ENCODE peak calls at places on chromosomes 1 and 21, in six cellular contexts. A, N, Q, W, X and T are unnamed samples.

GRCh38 chr1:91864017-91864700 is 21.8 kb downstream of the TGFBR3 start:
- DNase-seq in W (no peak), N (no peak), Q (no peak), X (no peak), A (no peak), T (no peak)

GRCh38 chr1:66443793-66444192 is 90.2 kb upstream of the SGIP1 start:
- DNase-seq in W (no peak), Q (no peak), X (no peak), N (no peak), A (no peak), T (no peak)

GRCh38 chr21:18245493-18245967 is 897 bp downstream of the CHODL start:
- DNase-seq in X (no peak), Q (no peak), W (no peak), N (peak), A (no peak), T (no peak)

GRCh38 chr1:109269981-109270622 is 12.8 kb downstream of the PSRC1 start:
- DNase-seq in X (no peak), Q (no peak), A (no peak), N (no peak), W (no peak), T (no peak)

GRCh38 chr1:212669600-212669999 is 30.0 kb downstream of the BATF3 start:
- DNase-seq in N (no peak), W (no peak), A (no peak), X (no peak), Q (no peak), T (no peak)

GRCh38 chr1:203593723-203594122 is 32.9 kb upstream of the ATP2B4 start:
- DNase-seq in X (no peak), A (peak), W (peak), Q (no peak), N (no peak), T (no peak)

GRCh38 chr1:51344602-51345299 is 14.4 kb upstream of the TTC39A start:
- DNase-seq in X (no peak), Q (no peak), A (peak), W (no peak), N (no peak), T (no peak)

GRCh38 chr1:199774433-199775089 is 252.9 kb upstream of the NR5A2 start:
- DNase-seq in A (no peak), N (no peak), Q (no peak), X (no peak), W (no peak), T (no peak)

GRCh38 chr1:8667869-8668595 is 149.4 kb downstream of the RERE start:
- DNase-seq in W (no peak), A (no peak), X (no peak), Q (no peak), N (peak), T (no peak)

GRCh38 chr1:66303646-66304045 is 230.3 kb upstream of the SGIP1 start:
- DNase-seq in A (no peak), X (no peak), N (no peak), Q (no peak), W (no peak), T (no peak)

GRCh38 chr1:23751050-23751814 is 8.0 kb downstream of the ELOA start:
- DNase-seq in A (peak), X (no peak), Q (peak), W (no peak), N (peak), T (peak)

GRCh38 chr1:90488451-90488850 is 228.7 kb downstream of the BARHL2 start:
- DNase-seq in Q (no peak), X (no peak), W (no peak), N (no peak), A (no peak), T (no peak)

GRCh38 chr1:223230161-223230881 is 87.3 kb upstream of the TLR5 start:
- DNase-seq in W (no peak), A (no peak), Q (no peak), N (no peak), X (no peak), T (no peak)

GRCh38 chr1:10459185-10459584 is 9.4 kb downstream of the CORT start:
- DNase-seq in A (peak), N (peak), X (no peak), W (no peak), Q (no peak), T (no peak)

GRCh38 chr1:47894718-47895393 is 102.3 kb downstream of the TRABD2B start:
- DNase-seq in X (no peak), N (no peak), A (no peak), W (no peak), Q (peak), T (no peak)

GRCh38 chr1:203557390-203557789 is 63.4 kb downstream of the OPTC start:
- DNase-seq in N (no peak), A (no peak), W (no peak), X (no peak), Q (no peak), T (no peak)

GRCh38 chr21:42905195-42905594 is 12.1 kb downstream of the NDUFV3 start:
- DNase-seq in W (no peak), X (no peak), N (no peak), A (no peak), Q (no peak), T (no peak)

GRCh38 chr1:117897551-117897950 is 31.9 kb downstream of the GDAP2 start:
- DNase-seq in N (no peak), A (no peak), W (no peak), Q (no peak), X (no peak), T (no peak)

GRCh38 chr21:45945066-45945867 is 36.3 kb upstream of the COL6A1 start:
- DNase-seq in Q (no peak), W (no peak), A (no peak), X (no peak), N (no peak), T (no peak)

GRCh38 chr1:54347261-54347954 is 58.8 kb downstream of the SSBP3 start:
- DNase-seq in A (no peak), W (no peak), Q (no peak), X (no peak), N (no peak), T (no peak)

GRCh38 chr1:156748670-156749428 is 2.6 kb downstream of the HDGF start:
- DNase-seq in X (no peak), N (peak), W (no peak), Q (no peak), A (no peak), T (no peak)

DNA sequence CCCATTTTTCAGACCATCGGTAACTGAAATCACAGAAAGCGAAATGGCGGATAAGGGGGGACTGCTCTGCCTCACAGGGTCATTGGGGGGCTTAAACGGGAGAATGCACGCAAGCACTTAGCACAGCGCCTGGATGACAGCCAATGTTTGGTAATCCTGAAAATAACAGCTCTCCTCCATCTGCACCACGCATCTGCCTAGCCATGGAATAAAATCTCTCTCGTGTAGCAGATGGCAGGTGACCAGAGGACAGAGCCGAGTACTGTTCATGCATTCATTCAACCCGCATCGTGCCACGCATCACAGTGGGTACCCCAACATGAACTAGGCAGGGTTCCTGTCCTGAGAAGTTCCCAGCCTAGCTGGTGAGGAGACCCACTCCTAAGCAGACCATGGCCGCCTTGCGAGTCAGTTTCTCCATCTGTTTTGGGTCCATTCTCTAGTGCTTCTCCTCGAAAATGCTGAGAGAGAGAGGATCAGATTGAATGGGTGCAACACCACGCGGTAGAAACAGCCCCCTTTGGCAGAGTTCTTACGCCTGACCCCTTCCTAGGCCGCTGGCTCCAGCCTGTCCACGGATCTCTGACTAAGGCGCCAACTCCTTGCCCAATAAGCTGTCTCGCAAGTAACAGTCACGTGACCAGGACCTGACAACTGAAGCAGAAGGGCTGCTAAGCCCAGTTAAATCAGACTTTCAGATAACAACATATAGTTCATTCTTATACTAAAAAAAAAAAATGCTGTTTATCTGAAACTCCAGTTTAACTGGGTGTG is 7.3 kb downstream of the SLC1A7 start:
- DNase-seq in Q (no peak), N (no peak), W (no peak), A (peak), X (no peak), T (no peak)
- TF ChIP-seq TAF1 in Q (no peak), N (no peak), W (no peak), A (no peak), X (no peak), T (no peak)

DNA sequence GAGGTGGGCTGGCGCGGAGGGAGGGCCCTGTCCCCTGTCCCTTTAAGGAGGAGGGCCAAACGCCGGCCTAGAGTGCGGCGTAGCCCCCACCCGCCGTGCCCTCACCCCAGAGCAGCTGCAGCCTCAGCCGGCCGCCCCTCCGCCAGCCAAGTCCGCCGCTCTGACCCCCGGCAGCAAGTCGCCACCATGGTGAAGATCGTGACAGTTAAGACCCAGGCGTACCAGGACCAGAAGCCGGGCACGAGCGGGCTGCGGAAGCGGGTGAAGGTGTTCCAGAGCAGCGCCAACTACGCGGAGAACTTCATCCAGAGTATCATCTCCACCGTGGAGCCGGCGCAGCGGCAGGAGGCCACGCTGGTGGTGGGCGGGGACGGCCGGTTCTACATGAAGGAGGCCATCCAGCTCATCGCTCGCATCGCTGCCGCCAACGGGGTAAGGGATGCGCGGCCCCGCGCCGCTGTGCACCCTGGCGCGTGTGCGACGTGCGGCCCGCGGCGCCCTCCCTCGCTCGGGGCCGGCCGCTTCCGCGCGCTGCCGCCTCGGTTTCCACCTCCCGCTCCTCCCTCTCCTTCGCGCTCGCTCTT is at the start of gene PGM1:
- DNase-seq in X (peak), W (peak), Q (peak), N (peak), A (no peak), T (peak)
- TF ChIP-seq POLR2A in X (peak), W (peak), Q (no peak), N (peak), A (no peak), T (peak)

GRCh38 chr1:155006601-155007101 is 4.0 kb downstream of the ZBTB7B start:
- DNase-seq in N (no peak), Q (no peak), X (no peak), A (no peak), W (no peak), T (no peak)

GRCh38 chr1:155005076-155005971 is 2.7 kb downstream of the ZBTB7B start:
- DNase-seq in N (no peak), Q (no peak), A (no peak), W (no peak), X (no peak), T (no peak)

GRCh38 chr1:155009221-155009711 is 6.7 kb downstream of the ZBTB7B start:
- DNase-seq in X (no peak), N (no peak), A (no peak), Q (no peak), W (no peak), T (no peak)

GRCh38 chr1:155008015-155008941 is 5.7 kb downstream of the ZBTB7B start:
- DNase-seq in A (peak), W (no peak), N (no peak), X (no peak), Q (no peak), T (no peak)

GRCh38 chr1:155007253-155007828 is 4.7 kb downstream of the ZBTB7B start:
- DNase-seq in N (no peak), W (no peak), Q (no peak), X (no peak), A (no peak), T (no peak)
- TF ChIP-seq POLR2AphosphoS5 in N (no peak), W (no peak), Q (no peak), X (no peak), A (no peak), T (no peak)

GRCh38 chr21:33035147-33035546 is 9.4 kb downstream of the OLIG2 start:
- DNase-seq in N (no peak), X (no peak), W (no peak), A (no peak), Q (no peak), T (no peak)

GRCh38 chr21:33033961-33034413 is 8.3 kb downstream of the OLIG2 start:
- DNase-seq in A (no peak), X (no peak), W (no peak), N (no peak), Q (no peak), T (no peak)

GRCh38 chr21:33033094-33033951 is 7.6 kb downstream of the OLIG2 start:
- DNase-seq in X (no peak), A (no peak), W (no peak), N (no peak), Q (no peak), T (no peak)

GRCh38 chr21:33039542-33039941 is 13.8 kb downstream of the OLIG2 start:
- DNase-seq in N (no peak), W (no peak), A (no peak), X (no peak), Q (no peak), T (no peak)

DNA sequence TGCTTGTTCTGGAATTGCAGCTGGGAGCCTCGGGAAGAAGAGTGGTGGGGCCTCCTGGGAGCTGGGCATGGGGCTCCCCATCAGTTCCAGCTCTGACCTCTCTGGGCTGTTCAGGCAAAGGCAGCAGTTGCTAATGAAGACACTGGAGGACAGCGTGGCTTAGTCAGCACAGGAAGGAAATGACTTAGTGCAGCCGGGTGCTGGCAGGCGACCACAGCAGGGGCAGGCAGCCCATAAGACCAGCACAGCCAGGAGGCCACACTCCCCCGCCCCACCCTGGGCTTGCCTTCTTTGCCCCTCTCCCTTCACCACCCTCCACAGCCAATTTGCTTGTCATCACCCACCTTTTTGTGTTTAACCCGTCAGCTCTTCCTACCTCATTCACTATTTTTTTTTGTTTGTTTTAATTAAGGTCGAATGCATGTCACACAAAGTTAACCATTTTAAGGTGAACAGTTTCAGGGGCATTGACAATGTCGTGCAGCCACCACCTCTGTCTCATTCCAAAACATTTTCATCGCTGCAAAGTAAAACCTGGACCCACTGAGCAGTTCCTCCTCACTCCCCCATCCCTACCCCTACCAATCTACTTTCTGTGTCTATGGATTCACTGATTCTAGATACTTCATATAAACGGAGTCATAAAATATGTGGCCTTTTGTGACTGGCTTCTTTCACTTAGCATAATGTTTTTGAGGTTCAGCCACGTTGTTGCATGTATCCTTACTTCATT is 10.9 kb downstream of the OLIG2 start:
- DNase-seq in W (no peak), X (no peak), A (no peak), Q (no peak), N (no peak), T (no peak)
- TF ChIP-seq TAF1 in W (no peak), X (no peak), A (no peak), Q (no peak), N (no peak), T (no peak)

DNA sequence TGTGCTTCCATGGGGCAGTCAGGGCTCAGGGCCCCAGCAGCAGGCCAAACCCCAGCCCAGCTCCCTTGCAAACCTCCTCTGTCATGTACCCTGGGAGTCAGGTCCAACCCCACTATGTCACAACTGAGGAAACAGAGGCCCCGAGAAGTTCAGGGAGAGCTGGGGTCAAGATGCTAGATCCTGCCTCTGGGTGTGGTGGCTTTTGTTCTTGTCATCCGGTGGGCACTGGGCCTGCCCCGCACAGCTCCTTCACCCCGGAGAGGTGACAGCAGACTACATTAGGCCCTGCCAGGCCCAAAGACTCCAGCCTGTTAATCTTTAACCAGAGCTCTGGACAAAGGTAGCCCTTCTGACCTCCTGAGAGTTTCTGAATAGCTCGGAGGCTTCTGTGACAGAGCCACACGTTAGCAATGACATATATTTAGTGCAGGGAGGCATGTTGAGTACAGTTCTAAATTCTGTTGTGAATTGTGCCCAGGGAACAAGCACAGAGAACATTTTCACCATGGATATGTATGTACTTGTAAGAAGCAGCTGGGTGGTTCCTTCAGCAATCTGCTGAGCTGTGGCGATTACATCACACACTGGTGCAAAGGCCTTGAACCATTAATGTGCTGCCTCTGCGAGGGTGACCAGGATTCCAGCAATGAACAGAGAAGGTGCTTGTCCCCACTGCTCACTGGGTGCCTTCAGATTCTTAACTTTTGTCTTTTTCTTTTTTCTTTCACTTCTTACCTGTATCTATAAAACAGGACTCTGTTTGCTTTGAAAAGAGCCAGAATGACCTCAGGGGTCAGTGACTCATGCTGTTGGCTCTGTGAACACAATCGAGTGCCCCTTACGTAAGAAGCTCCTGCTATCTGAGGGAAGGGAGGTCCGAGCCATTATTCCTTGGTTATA is 102.8 kb downstream of the RHOU start:
- DNase-seq in A (peak), N (peak), Q (no peak), X (no peak), W (no peak), T (no peak)
- TF ChIP-seq POLR2A in A (no peak), N (peak), Q (no peak), X (no peak), W (no peak), T (no peak)